ENCODE peak calls at places on chromosomes 7 and 10, in nine cellular contexts. E, Y, M, O, Q, D, W, P and V are unnamed samples.

GRCh38 chr7:25007668-25008067 is 27.7 kb upstream of the OSBPL3 start:
- DNase-seq in E (no peak), Y (no peak), M (no peak), O (no peak), Q (no peak), D (no peak), W (no peak), P (no peak), V (no peak)

GRCh38 chr10:35192645-35193249 is 66.1 kb downstream of the CREM start:
- DNase-seq in E (no peak), Y (no peak), M (no peak), O (no peak), Q (no peak), D (no peak), W (no peak), P (no peak), V (no peak)

GRCh38 chr7:155778349-155778748 is 33.9 kb downstream of the SHH start:
- DNase-seq in E (no peak), Y (no peak), M (no peak), O (no peak), Q (no peak), D (no peak), W (no peak), P (no peak), V (no peak)

GRCh38 chr10:71191459-71192113 is 20.8 kb upstream of the UNC5B start:
- DNase-seq in E (no peak), Y (peak; percentile 79), M (no peak), O (no peak), Q (no peak), D (no peak), W (no peak), P (no peak), V (no peak)

GRCh38 chr7:158432369-158433270 is 155.0 kb downstream of the PTPRN2 start:
- DNase-seq in E (no peak), Y (no peak), M (no peak), O (peak; percentile 1), Q (peak; percentile 96), D (no peak), W (peak; percentile 42), P (peak; percentile 55), V (no peak)

GRCh38 chr10:101464518-101465085 is 110.6 kb downstream of the BTRC start:
- DNase-seq in E (no peak), Y (no peak), M (no peak), O (no peak), Q (no peak), D (no peak), W (no peak), P (no peak), V (no peak)

GRCh38 chr10:114911801-114912479 is 26.1 kb upstream of the TRUB1 start:
- DNase-seq in E (no peak), Y (no peak), M (no peak), O (no peak), Q (no peak), D (peak; percentile 10), W (no peak), P (no peak), V (no peak)

GRCh38 chr7:108308913-108309312 is 147.3 kb downstream of the NRCAM start:
- DNase-seq in E (peak; percentile 19), Y (no peak), M (no peak), O (peak; percentile 80), Q (no peak), D (peak; percentile 60), W (peak; percentile 25), P (no peak), V (no peak)

GRCh38 chr7:86328801-86329433 is 314.8 kb upstream of the GRM3 start:
- DNase-seq in E (no peak), Y (no peak), M (no peak), O (no peak), Q (no peak), D (no peak), W (no peak), P (no peak), V (no peak)

GRCh38 chr10:36450385-36450784 is 675.0 kb upstream of the ANKRD30A start:
- DNase-seq in E (no peak), Y (no peak), M (peak; percentile 26), O (peak; percentile 19), Q (no peak), D (peak; percentile 31), W (no peak), P (no peak), V (no peak)

GRCh38 chr7:64733550-64734240 is 60.5 kb upstream of the ZNF138 start:
- DNase-seq in E (no peak), Y (no peak), M (no peak), O (no peak), Q (no peak), D (no peak), W (no peak), P (no peak), V (no peak)

GRCh38 chr7:94401411-94401810 is 6.7 kb downstream of the COL1A2 start:
- DNase-seq in E (no peak), Y (no peak), M (no peak), O (no peak), Q (no peak), D (no peak), W (no peak), P (no peak), V (no peak)

GRCh38 chr7:114426380-114426779 is 11.8 kb downstream of the FOXP2 start:
- DNase-seq in E (no peak), Y (no peak), M (no peak), O (no peak), Q (no peak), D (no peak), W (no peak), P (no peak), V (no peak)

GRCh38 chr7:114419441-114420107 is 5.0 kb downstream of the FOXP2 start:
- DNase-seq in E (no peak), Y (no peak), M (no peak), O (no peak), Q (no peak), D (no peak), W (no peak), P (no peak), V (no peak)

GRCh38 chr7:114423218-114423496 is 8.5 kb downstream of the FOXP2 start:
- DNase-seq in E (no peak), Y (no peak), M (no peak), O (no peak), Q (no peak), D (no peak), W (no peak), P (no peak), V (no peak)

GRCh38 chr7:114426824-114427223 is 12.2 kb downstream of the FOXP2 start:
- DNase-seq in E (peak; percentile 13), Y (no peak), M (no peak), O (no peak), Q (peak; percentile 41), D (peak; percentile 49), W (no peak), P (no peak), V (no peak)

GRCh38 chr7:114422478-114423217 is 8.0 kb downstream of the FOXP2 start:
- DNase-seq in E (no peak), Y (no peak), M (no peak), O (no peak), Q (no peak), D (no peak), W (no peak), P (no peak), V (no peak)
- TF ChIP-seq CTCF in E (peak; percentile 27), Y (peak; percentile 63), M (peak; percentile 26), O (peak; percentile 28), Q (no peak), D (no peak), W (peak; percentile 12), P (no peak), V (peak; percentile 11)

GRCh38 chr7:130611206-130611605 is 57.3 kb downstream of the COPG2 start:
- DNase-seq in E (no peak), Y (no peak), M (no peak), O (no peak), Q (no peak), D (no peak), W (no peak), P (no peak), V (no peak)

GRCh38 chr7:130606161-130606560 is 62.4 kb downstream of the COPG2 start:
- DNase-seq in E (no peak), Y (no peak), M (no peak), O (no peak), Q (no peak), D (no peak), W (no peak), P (no peak), V (no peak)
- TF ChIP-seq CTCF in E (no peak), Y (no peak), M (no peak), O (no peak), Q (no peak), D (no peak), W (no peak), P (no peak), V (no peak)

GRCh38 chr7:29561271-29561670 is 2.4 kb upstream of the PRR15 start:
- DNase-seq in E (no peak), Y (no peak), M (no peak), O (no peak), Q (no peak), D (no peak), W (no peak), P (no peak), V (no peak)

GRCh38 chr7:29555061-29555460 is 8.6 kb upstream of the PRR15 start:
- DNase-seq in E (no peak), Y (no peak), M (no peak), O (no peak), Q (no peak), D (no peak), W (no peak), P (no peak), V (no peak)

GRCh38 chr7:29557954-29558353 is 5.7 kb upstream of the PRR15 start:
- DNase-seq in E (no peak), Y (peak; percentile 63), M (no peak), O (peak; percentile 14), Q (peak; percentile 6), D (no peak), W (no peak), P (no peak), V (no peak)

GRCh38 chr7:29552392-29552791 is 11.2 kb upstream of the PRR15 start:
- DNase-seq in E (no peak), Y (no peak), M (no peak), O (no peak), Q (no peak), D (no peak), W (no peak), P (no peak), V (no peak)

GRCh38 chr7:29556405-29557195 is 7.0 kb upstream of the PRR15 start:
- DNase-seq in E (no peak), Y (no peak), M (no peak), O (no peak), Q (no peak), D (no peak), W (no peak), P (no peak), V (no peak)
- TF ChIP-seq CTCF in E (no peak), Y (peak; percentile 59), M (no peak), O (no peak), Q (no peak), D (peak; percentile 8), W (no peak), P (no peak), V (no peak)

DNA sequence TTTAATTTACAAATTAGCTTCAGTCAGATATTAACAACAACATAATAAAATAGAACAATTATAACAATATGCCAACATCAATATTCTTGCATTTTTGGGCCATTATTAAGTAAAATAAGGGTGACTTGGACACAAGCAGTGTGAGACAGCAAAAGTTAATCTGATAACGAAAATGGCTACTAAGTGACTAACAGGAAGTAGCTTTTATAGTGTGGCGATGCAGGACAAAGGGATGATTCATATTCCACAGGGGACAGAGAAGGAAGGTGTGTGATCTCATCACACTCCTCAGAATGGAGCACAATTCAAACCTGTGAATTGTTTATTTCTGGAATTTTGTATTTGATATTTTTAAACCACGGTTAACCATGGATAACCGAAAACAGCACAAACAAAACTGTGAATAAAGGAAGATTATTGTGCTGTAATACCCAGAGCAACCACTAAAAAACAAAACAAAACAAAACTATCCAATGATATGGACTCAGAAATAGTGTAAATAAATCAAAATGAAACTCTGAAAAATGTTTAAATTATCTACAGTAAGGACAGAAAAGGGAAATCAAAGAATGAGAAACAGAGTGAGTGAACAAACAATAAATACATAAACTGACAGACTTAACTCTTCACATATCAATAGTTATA is 66.9 kb upstream of the TFEC start:
- DNase-seq in E (peak; percentile 16), Y (no peak), M (peak; percentile 35), O (peak; percentile 70), Q (peak; percentile 77), D (peak; percentile 89), W (peak; percentile 54), P (no peak), V (no peak)
- TF ChIP-seq CTCF in E (peak; percentile 5), Y (peak; percentile 49), M (no peak), O (peak; percentile 4), Q (no peak), D (no peak), W (peak; percentile 28), P (no peak), V (no peak)